ENCODE peak calls at places on chromosome 11, in four cellular contexts. J is A549, E is IMR-90, W is H1. A is an unnamed sample.

GRCh38 chr11:57410287-57410686 is 16.6 kb downstream of the SLC43A3 start:
- DNase-seq in J (no peak), W (no peak), E (peak), A (no peak)

GRCh38 chr11:115929618-115930129 is 425.5 kb upstream of the CADM1 start:
- DNase-seq in J (no peak), W (no peak), E (no peak), A (no peak)

GRCh38 chr11:86811637-86812321 is 11.4 kb downstream of the PRSS23 start:
- DNase-seq in W (no peak), E (peak), J (peak), A (no peak)

GRCh38 chr11:44383246-44383645 is 73.3 kb upstream of the ALX4 start:
- DNase-seq in W (no peak), J (no peak), E (no peak), A (no peak)

GRCh38 chr11:108788565-108789199 is 123.8 kb downstream of the DDX10 start:
- DNase-seq in E (peak), J (no peak), W (peak), A (no peak)

GRCh38 chr11:118304227-118304808 is at the start of gene CD3E:
- DNase-seq in W (no peak), E (no peak), J (no peak), A (no peak)

GRCh38 chr11:2204361-2205213 is 33.0 kb upstream of the TH start:
- DNase-seq in W (peak), E (no peak), J (no peak), A (peak)

GRCh38 chr11:1219836-1220810 is 2.7 kb upstream of the MUC5B start:
- DNase-seq in W (peak), E (no peak), J (no peak), A (peak)

GRCh38 chr11:1573077-1573846 is 1.2 kb upstream of the DUSP8 start:
- DNase-seq in W (peak), J (no peak), E (no peak), A (no peak)

GRCh38 chr11:100329352-100329751 is 357.7 kb upstream of the ARHGAP42 start:
- DNase-seq in E (no peak), J (no peak), W (no peak), A (no peak)

GRCh38 chr11:132852361-132852760 is 679.9 kb downstream of the OPCML start:
- DNase-seq in E (no peak), W (no peak), J (no peak), A (no peak)

GRCh38 chr11:94767292-94767690 is 865 bp upstream of the AMOTL1 start:
- DNase-seq in E (no peak), W (no peak), J (no peak), A (no peak)

GRCh38 chr11:1304376-1304775 is 5.1 kb downstream of the TOLLIP start:
- DNase-seq in W (peak), J (peak), E (no peak), A (peak)

GRCh38 chr11:206516-207212 is 535 bp downstream of the BET1L start:
- DNase-seq in J (peak), W (peak), E (no peak), A (peak)

GRCh38 chr11:121391914-121392313 is 60.2 kb upstream of the SORL1 start:
- DNase-seq in J (no peak), E (no peak), W (no peak), A (peak)

GRCh38 chr11:77402218-77402556 is 71.7 kb downstream of the PAK1 start:
- DNase-seq in W (no peak), J (no peak), E (no peak), A (no peak)

GRCh38 chr11:102583437-102583836 is 41.7 kb downstream of the MMP20 start:
- DNase-seq in W (no peak), E (no peak), J (no peak), A (no peak)

GRCh38 chr11:111091341-111091740 is 154.2 kb upstream of the POU2AF2 start:
- DNase-seq in E (no peak), W (no peak), J (no peak), A (no peak)

GRCh38 chr11:87600938-87601337 is 563.2 kb downstream of the TMEM135 start:
- DNase-seq in E (no peak), J (no peak), W (no peak), A (no peak)

GRCh38 chr11:134614141-134614540 is 202.1 kb upstream of the B3GAT1 start:
- DNase-seq in W (peak), E (no peak), J (no peak), A (no peak)

DNA sequence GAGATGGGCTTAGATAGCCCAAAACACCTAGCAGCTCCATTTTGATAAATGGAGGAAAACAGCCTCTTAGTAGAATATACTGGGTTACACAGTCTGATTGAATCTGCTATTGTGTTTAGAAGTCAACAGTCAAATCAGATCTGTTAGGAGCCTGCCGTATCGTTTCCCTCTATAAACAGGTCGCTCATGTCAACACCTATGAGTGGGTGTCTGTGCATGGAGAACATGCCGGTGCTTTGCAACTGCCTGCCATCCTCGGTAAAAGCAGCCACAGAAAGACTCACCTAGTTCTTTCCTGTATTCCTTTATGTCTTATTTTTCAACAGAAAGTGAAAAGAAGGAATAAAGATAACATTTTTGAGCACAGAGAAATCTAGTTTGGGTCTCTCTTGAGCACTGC is 99.4 kb downstream of the ETS1 start:
- DNase-seq in W (no peak), J (no peak), E (no peak), A (no peak)
- TF ChIP-seq POLR2A in W (no peak), J (no peak), E (no peak), A (no peak)

DNA sequence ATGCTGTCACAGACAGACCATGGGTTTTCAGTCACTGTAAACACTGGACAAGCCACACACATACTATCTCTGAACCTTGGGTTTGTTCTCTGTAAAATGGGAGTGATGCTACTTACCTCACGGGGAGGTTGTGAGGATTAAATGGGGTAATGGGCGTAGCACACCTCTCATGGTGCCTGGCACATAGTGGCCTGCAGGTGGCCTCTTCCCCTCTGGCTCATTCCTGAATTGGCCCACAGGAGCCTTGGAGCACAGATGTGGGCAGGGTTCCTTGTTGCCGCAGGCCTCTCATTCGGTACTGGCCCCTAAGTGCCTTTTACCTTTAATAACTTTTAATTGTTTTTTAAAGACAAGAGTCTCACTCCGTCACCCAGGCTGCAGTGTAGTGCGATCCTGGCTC is 11.7 kb downstream of the MICAL2 start:
- DNase-seq in W (peak), E (no peak), J (peak), A (no peak)
- TF ChIP-seq CTCF in W (peak), E (peak), J (peak), A (no peak)

GRCh38 chr11:103681855-103682254 is 354.6 kb upstream of the DDI1 start:
- DNase-seq in W (no peak), E (no peak), J (no peak), A (no peak)

GRCh38 chr11:103683581-103683980 is 352.9 kb upstream of the DDI1 start:
- DNase-seq in E (peak), J (no peak), W (no peak), A (no peak)

GRCh38 chr11:103680861-103681260 is 355.6 kb upstream of the DDI1 start:
- DNase-seq in W (no peak), E (no peak), J (no peak), A (no peak)

DNA sequence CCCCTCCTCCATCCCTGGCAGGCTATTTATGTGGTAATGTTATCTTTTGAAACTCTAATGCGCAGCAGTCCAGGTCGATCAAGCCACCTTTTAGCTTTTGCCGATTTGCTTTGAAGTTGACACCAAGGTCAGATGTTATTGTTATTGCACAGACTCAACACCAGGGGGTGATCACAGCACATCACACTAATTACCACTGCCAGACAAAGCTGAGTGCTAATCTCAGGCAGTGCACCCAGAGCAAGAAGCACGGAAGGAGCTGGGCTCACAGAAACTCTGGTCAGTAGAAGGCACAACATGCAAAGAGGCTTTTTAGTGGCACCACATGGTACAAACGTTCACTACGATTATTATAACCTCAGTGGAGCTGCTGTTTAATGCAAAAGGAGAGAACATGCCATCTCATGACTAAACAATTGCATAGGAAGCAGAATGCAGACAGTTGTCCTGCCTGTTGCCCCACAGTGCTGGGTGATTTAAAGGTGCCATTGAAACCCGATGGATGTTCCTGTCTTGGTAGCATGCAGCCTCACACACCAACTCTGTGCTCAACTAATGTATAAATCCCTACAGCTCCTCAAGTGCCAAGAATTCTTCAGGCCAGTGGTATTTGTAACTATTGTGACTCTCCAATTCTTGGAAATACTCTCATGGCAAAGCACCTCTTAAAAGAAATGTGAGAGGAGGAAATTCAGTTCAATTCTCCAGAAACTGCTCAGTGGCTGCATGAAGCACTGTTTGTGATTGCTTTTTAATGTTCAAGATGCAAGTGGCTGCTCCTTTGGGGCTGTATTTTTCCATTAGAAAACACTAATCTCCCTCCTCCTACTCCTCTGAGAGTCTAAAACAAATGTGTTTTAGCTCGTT is 353.9 kb upstream of the DDI1 start:
- DNase-seq in J (peak), E (peak), W (peak), A (peak)
- TF ChIP-seq POLR2A in J (no peak), E (no peak), W (no peak), A (no peak)

DNA sequence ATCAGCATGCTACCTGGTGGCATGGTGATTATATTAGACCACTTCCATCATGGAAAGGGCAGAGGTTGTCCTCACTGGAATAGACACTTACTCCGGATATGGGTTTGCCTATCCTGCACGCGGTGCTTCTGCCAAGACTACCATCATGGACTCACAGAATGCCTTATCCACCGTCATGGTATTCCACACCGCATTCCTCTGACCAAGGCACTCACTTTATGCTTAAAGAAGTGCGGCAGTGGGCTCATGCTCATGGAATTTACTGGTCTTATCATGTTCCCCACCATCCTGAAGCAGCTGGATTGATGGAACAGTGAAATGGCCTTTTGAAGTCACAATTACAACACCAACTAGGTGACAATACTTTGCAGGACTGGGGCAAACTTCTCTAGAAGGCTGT is 109.2 kb upstream of the DRD2 start:
- DNase-seq in W (no peak), E (no peak), J (no peak), A (no peak)
- TF ChIP-seq CTCF in W (no peak), E (no peak), J (no peak), A (no peak)

GRCh38 chr11:69634590-69634989 is 6.4 kb upstream of the CCND1 start:
- DNase-seq in J (no peak), W (no peak), E (no peak), A (no peak)
- TF ChIP-seq POLR2A in J (no peak), W (no peak), E (no peak), A (no peak)

GRCh38 chr11:65120831-65121230 is 1.1 kb downstream of the FAU start:
- DNase-seq in E (no peak), J (no peak), W (no peak), A (no peak)

GRCh38 chr11:65116370-65117205 is 913 bp downstream of the ZNHIT2 start:
- DNase-seq in J (no peak), W (peak), E (peak), A (no peak)

GRCh38 chr11:65119670-65119995 is 2.1 kb upstream of the ZNHIT2 start:
- DNase-seq in E (no peak), J (no peak), W (no peak), A (no peak)

GRCh38 chr11:65117206-65118096 is at the start of gene ZNHIT2:
- DNase-seq in J (peak), E (peak), W (peak), A (peak)

GRCh38 chr11:65118097-65118837 is 766 bp upstream of the ZNHIT2 start:
- DNase-seq in E (no peak), J (no peak), W (no peak), A (no peak)
- TF ChIP-seq CTCF in E (no peak), J (no peak), W (no peak), A (no peak)

GRCh38 chr11:60951909-60952741 is at the start of gene SLC15A3:
- DNase-seq in E (peak), J (no peak), W (peak), A (peak)
- TF ChIP-seq POLR2A in E (no peak), J (no peak), W (no peak), A (no peak)

GRCh38 chr11:8082391-8083087 is 1.5 kb downstream of the TUB start:
- DNase-seq in E (no peak), W (peak), J (peak), A (no peak)

GRCh38 chr11:8080069-8080670 is 841 bp upstream of the TUB start:
- DNase-seq in J (no peak), W (no peak), E (no peak), A (no peak)

GRCh38 chr11:8079111-8079675 is 1.8 kb upstream of the TUB start:
- DNase-seq in E (no peak), J (no peak), W (no peak), A (no peak)

GRCh38 chr11:8081591-8082021 is 595 bp downstream of the TUB start:
- DNase-seq in W (peak), E (peak), J (no peak), A (no peak)

GRCh38 chr11:8080674-8081590 is at the start of gene TUB:
- DNase-seq in J (peak), E (no peak), W (peak), A (no peak)
- TF ChIP-seq CTCF in J (no peak), E (no peak), W (no peak), A (no peak)

DNA sequence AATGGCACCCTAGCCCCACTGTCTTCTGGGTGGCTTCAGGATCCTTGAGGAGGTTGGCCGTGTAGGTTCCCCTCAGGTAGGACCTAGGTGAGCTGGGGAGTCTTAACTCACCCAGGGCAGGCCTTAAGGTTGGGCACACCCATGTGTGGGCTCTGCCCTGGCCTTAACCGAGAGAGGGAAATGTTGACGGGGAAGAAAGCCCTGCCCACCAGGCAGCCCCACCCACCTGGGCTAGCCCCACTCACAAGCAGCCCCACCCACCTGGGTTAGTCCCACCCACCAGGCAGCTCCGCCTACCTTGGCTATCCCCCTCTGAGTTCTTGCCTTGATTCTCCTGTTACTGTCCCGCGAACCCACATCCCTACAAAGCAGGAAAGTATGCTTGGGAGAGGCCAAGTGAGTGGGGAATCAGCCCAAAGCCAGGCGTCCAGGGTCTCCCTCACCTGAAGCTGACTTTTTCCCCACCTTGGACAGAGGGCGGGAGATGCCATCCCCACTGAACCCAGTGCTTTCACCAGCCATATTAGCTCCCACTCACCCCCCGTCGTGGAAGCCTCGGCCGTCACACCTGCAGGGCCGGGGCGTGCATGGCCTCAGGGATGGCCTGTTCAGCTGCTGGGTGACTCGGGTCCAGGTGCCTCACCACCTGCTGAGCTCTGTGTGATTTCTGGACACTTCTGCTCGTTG is at the start of gene MYEOV:
- DNase-seq in E (no peak), J (peak), W (peak), A (no peak)
- TF ChIP-seq POLR2A in E (no peak), J (peak), W (no peak), A (no peak)

A was measured in lower leg skin.